ENCODE peak calls at places on chromosomes 1 and 21, in four cellular contexts. One of them, this sample, is unnamed.

GRCh38 chr1:170285027-170285426 is 139.3 kb downstream of the NTMT2 start:
- DNase-seq in K562: no peak
- DNase-seq in CD8-positive, alpha-beta T cell: no peak
- DNase-seq in uterus: no peak
- DNase-seq in this sample: no peak

GRCh38 chr1:203607169-203607873 is 19.3 kb upstream of the ATP2B4 start:
- DNase-seq in K562: peak
- DNase-seq in uterus: no peak
- DNase-seq in CD8-positive, alpha-beta T cell: peak
- DNase-seq in this sample: peak

GRCh38 chr1:21816602-21817302 is 4.7 kb downstream of the LDLRAD2 start:
- DNase-seq in CD8-positive, alpha-beta T cell: no peak
- DNase-seq in uterus: no peak
- DNase-seq in K562: no peak
- DNase-seq in this sample: peak

GRCh38 chr1:63119575-63120155 is 202.7 kb upstream of the FOXD3 start:
- DNase-seq in uterus: no peak
- DNase-seq in K562: no peak
- DNase-seq in CD8-positive, alpha-beta T cell: no peak
- DNase-seq in this sample: no peak

GRCh38 chr1:169013821-169014220 is 92.7 kb upstream of the ATP1B1 start:
- DNase-seq in uterus: no peak
- DNase-seq in CD8-positive, alpha-beta T cell: no peak
- DNase-seq in K562: no peak
- DNase-seq in this sample: no peak

GRCh38 chr1:230197644-230198567 is 130.9 kb downstream of the GALNT2 start:
- DNase-seq in K562: no peak
- DNase-seq in CD8-positive, alpha-beta T cell: no peak
- DNase-seq in uterus: no peak
- DNase-seq in this sample: no peak

GRCh38 chr1:11286735-11287410 is 13.9 kb downstream of the UBIAD1 start:
- DNase-seq in uterus: no peak
- DNase-seq in K562: no peak
- DNase-seq in CD8-positive, alpha-beta T cell: no peak
- DNase-seq in this sample: no peak

GRCh38 chr1:184535191-184535970 is 148.6 kb downstream of the C1orf21 start:
- DNase-seq in CD8-positive, alpha-beta T cell: no peak
- DNase-seq in K562: no peak
- DNase-seq in uterus: no peak
- DNase-seq in this sample: no peak

GRCh38 chr1:5770981-5771765 is 221.1 kb downstream of the NPHP4 start:
- DNase-seq in uterus: no peak
- DNase-seq in K562: no peak
- DNase-seq in CD8-positive, alpha-beta T cell: no peak
- DNase-seq in this sample: no peak

GRCh38 chr1:101282314-101283087 is 45.7 kb downstream of the S1PR1 start:
- DNase-seq in uterus: no peak
- DNase-seq in CD8-positive, alpha-beta T cell: no peak
- DNase-seq in K562: no peak
- DNase-seq in this sample: no peak

GRCh38 chr1:235391879-235392278 is 24.7 kb downstream of the TBCE start:
- DNase-seq in K562: no peak
- DNase-seq in uterus: no peak
- DNase-seq in CD8-positive, alpha-beta T cell: no peak
- DNase-seq in this sample: no peak

GRCh38 chr1:56821462-56821797 is 2.2 kb upstream of the FYB2 start:
- DNase-seq in uterus: no peak
- DNase-seq in K562: no peak
- DNase-seq in CD8-positive, alpha-beta T cell: no peak
- DNase-seq in this sample: no peak

GRCh38 chr1:153565529-153566374 is at the start of gene S100A2:
- DNase-seq in uterus: peak
- DNase-seq in CD8-positive, alpha-beta T cell: no peak
- DNase-seq in K562: peak
- DNase-seq in this sample: peak

GRCh38 chr1:20265243-20265642 is 25.4 kb upstream of the VWA5B1 start:
- DNase-seq in K562: no peak
- DNase-seq in CD8-positive, alpha-beta T cell: no peak
- DNase-seq in uterus: no peak
- DNase-seq in this sample: no peak

GRCh38 chr1:201597551-201598230 is 58.8 kb downstream of the NAV1 start:
- DNase-seq in K562: no peak
- DNase-seq in CD8-positive, alpha-beta T cell: no peak
- DNase-seq in uterus: no peak
- DNase-seq in this sample: no peak

GRCh38 chr1:52426391-52426790 is 22.0 kb downstream of the PRPF38A start:
- DNase-seq in uterus: no peak
- DNase-seq in CD8-positive, alpha-beta T cell: no peak
- DNase-seq in K562: no peak
- DNase-seq in this sample: peak

GRCh38 chr1:206855863-206856262 is 9.6 kb upstream of the IL20 start:
- DNase-seq in K562: no peak
- DNase-seq in CD8-positive, alpha-beta T cell: no peak
- DNase-seq in uterus: no peak
- DNase-seq in this sample: no peak

GRCh38 chr1:70764747-70765146 is 282.9 kb downstream of the PTGER3 start:
- DNase-seq in CD8-positive, alpha-beta T cell: no peak
- DNase-seq in K562: peak
- DNase-seq in uterus: no peak
- DNase-seq in this sample: no peak

DNA sequence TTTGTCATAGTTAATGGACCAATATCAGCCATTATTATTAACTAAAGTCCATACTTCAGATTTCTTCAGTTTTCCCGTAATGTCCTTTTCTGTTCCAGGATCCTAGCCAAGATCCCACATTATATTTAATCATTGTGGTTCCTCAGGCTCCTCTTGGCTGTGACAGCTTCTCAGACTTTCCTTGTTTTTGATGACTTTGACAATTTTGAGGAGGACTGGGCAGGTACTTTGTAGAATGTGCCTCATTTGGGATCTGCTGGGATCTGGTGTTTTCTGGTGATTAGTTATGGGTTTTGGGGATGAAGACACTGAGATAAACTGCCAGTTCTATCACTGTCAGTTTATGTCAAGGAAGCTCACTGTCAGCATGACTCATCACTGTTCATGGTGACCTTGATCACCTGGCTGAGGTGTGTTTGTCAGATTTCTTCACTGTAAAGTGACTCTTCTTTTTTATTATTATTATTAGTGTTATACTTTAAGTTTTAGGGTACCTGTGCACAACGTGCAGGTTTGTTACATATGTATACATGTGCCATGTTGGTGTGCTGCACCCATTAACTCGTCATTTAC is 66.3 kb downstream of the PCBP3 start:
- DNase-seq in K562: no peak
- DNase-seq in CD8-positive, alpha-beta T cell: no peak
- DNase-seq in uterus: no peak
- DNase-seq in this sample: no peak
- H3K27ac ChIP-seq in K562: no peak
- H3K27ac ChIP-seq in CD8-positive, alpha-beta T cell: no peak
- H3K27ac ChIP-seq in uterus: no peak
- H3K27ac ChIP-seq in this sample: no peak

DNA sequence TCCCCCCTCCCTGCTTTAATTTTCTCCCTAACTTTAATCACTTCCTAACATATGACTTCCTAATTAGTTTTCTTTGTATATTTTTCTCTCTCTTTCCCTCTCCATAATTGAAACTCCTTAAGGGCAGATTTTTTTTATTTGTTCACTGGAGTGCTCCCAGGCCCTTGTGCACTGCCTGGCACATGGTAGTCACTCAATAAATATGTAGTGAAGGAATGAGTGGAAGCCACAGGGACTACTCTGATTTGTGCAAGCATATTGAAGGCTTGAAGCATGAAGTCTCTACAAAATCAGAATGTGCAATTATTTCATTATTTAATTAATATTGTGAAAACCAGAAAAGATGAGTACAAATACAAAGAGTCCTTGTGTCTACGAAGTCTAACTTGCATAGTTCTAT is 41.5 kb downstream of the SNX7 start:
- DNase-seq in uterus: no peak
- DNase-seq in K562: no peak
- DNase-seq in CD8-positive, alpha-beta T cell: no peak
- DNase-seq in this sample: peak
- TF ChIP-seq CTCF in uterus: no peak
- TF ChIP-seq CTCF in K562: no peak
- TF ChIP-seq CTCF in CD8-positive, alpha-beta T cell: no peak
- TF ChIP-seq CTCF in this sample: no peak

DNA sequence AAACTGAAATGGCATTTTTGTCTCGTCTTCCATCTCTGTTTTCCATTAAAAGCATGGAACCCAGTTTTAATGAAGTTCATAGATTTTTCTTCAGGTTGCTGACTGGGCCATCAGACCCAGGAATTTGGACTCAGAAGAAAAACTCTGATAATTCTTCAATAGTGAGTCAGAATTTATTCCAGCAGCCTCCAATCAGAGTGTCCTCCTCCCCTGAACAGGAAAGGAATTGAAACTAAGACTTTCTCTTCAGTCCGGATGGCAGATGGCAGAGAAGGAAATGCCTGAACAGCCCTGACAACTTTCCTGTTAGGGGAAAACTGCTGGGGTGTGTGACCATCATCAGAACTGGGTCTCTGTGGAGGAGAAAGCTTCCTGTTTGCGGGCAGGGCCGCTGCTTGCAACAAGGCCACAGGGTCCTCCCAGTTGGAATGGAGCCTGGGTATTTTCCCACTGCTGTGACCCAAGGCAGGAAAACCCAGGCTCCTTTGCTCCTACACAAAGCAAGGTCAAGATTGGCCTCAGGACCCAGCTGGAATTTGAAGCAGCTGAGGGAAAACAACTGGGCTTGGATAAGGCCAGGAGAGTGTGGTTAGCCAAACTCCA is 20.7 kb downstream of the CD34 start:
- DNase-seq in CD8-positive, alpha-beta T cell: no peak
- DNase-seq in K562: no peak
- DNase-seq in uterus: peak
- DNase-seq in this sample: no peak
- H3K4me3 ChIP-seq in CD8-positive, alpha-beta T cell: no peak
- H3K4me3 ChIP-seq in K562: no peak
- H3K4me3 ChIP-seq in uterus: no peak
- H3K4me3 ChIP-seq in this sample: no peak

GRCh38 chr21:26529556-26529955 is 43.5 kb downstream of the CYYR1 start:
- DNase-seq in CD8-positive, alpha-beta T cell: no peak
- DNase-seq in uterus: no peak
- DNase-seq in K562: no peak
- DNase-seq in this sample: no peak
- H3K27ac ChIP-seq in CD8-positive, alpha-beta T cell: no peak
- H3K27ac ChIP-seq in uterus: no peak
- H3K27ac ChIP-seq in K562: no peak
- H3K27ac ChIP-seq in this sample: no peak

GRCh38 chr1:4585216-4585615 is 69.2 kb upstream of the AJAP1 start:
- DNase-seq in uterus: no peak
- DNase-seq in K562: peak
- DNase-seq in CD8-positive, alpha-beta T cell: peak
- DNase-seq in this sample: no peak
- TF ChIP-seq CTCF in uterus: no peak
- TF ChIP-seq CTCF in K562: peak
- TF ChIP-seq CTCF in CD8-positive, alpha-beta T cell: peak
- TF ChIP-seq CTCF in this sample: no peak

DNA sequence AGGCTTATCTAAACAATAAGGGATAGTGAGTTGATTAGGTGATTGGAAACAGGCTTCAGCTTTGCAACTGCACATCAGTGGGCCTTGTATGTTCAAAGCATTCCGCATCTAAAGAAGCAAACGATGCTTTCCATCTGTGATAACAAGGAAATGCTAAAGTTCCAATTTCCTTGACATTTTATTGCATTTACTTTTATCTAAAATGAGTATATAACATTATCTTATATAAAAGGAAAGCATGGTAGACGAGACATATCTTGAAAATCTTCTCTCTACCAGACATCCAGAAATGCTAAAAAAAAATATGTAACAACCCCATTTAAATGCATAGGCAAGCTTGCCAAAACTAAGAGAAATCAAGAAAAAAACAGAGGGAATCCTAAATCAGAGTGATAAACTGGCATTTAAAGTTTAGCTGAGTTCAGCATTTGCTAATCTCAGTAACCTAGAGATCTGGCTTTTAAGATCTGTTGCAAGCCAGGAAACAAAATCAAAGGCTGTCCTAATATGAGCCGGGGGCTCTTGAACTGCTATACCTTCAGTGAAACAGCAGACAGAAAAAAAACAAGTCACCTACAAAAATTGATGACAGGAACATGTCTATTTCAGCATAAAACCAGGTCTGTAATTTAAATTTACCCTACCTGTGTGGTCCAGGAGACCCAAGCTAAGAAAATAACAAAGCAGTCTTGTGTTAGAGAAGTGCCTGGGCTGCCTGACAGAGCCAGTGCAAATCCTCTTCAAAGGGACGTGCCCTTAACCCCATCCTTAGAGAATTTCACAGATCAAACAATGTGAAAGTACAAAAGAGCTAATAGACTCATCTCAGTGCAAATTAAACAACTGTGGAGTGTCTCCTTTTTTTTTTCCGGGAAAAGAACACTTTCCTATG is 3.1 kb upstream of the RGS13 start:
- DNase-seq in K562: no peak
- DNase-seq in CD8-positive, alpha-beta T cell: no peak
- DNase-seq in uterus: no peak
- DNase-seq in this sample: no peak
- H3K4me3 ChIP-seq in K562: no peak
- H3K4me3 ChIP-seq in CD8-positive, alpha-beta T cell: no peak
- H3K4me3 ChIP-seq in uterus: no peak
- H3K4me3 ChIP-seq in this sample: no peak

DNA sequence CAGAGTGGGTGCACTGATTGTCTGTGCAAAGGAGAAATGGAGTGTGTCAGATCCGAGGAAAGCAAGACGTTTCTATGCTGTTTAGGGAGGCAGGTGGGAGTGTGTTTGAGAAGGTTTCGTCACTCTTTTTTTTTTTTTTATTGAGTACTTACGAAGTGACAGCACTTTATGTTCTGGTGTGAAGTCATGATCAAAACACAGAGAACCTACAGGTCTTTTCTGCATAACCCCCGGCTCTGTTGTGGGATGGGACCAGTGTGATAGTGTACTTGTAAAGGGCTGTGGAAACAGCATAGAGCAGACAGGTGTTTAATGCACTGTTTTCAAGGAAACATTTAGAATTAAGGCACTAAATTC is 26.7 kb downstream of the MIA3 start:
- DNase-seq in uterus: no peak
- DNase-seq in CD8-positive, alpha-beta T cell: no peak
- DNase-seq in K562: no peak
- DNase-seq in this sample: no peak
- H3K27ac ChIP-seq in uterus: peak
- H3K27ac ChIP-seq in CD8-positive, alpha-beta T cell: peak
- H3K27ac ChIP-seq in K562: peak
- H3K27ac ChIP-seq in this sample: peak

GRCh38 chr1:114749835-114750234 is 7.9 kb downstream of the CSDE1 start:
- DNase-seq in CD8-positive, alpha-beta T cell: no peak
- DNase-seq in K562: no peak
- DNase-seq in uterus: no peak
- DNase-seq in this sample: no peak
- TF ChIP-seq CTCF in CD8-positive, alpha-beta T cell: no peak
- TF ChIP-seq CTCF in K562: no peak
- TF ChIP-seq CTCF in uterus: no peak
- TF ChIP-seq CTCF in this sample: no peak

GRCh38 chr1:161085165-161085564 is 4.2 kb downstream of the NECTIN4 start:
- DNase-seq in uterus: no peak
- DNase-seq in K562: no peak
- DNase-seq in CD8-positive, alpha-beta T cell: no peak
- DNase-seq in this sample: no peak
- H3K4me3 ChIP-seq in uterus: no peak
- H3K4me3 ChIP-seq in K562: no peak
- H3K4me3 ChIP-seq in CD8-positive, alpha-beta T cell: no peak
- H3K4me3 ChIP-seq in this sample: no peak